ENCODE peak calls at places on chromosomes 4 and X, in ten cellular contexts. One of them, this sample, is unnamed.

GRCh38 chrX:332916-333610 is 14.5 kb upstream of the GTPBP6 start:
- DNase-seq in stimulated activated CD4-positive, alpha-beta T cell treated with anti-CD3 and anti-CD28 coated beads, Interleukin-12 subunit alpha, Interleukin-12 subunit beta, amount 100 ng/mL, for 24 hours: no peak
- DNase-seq in mesothelial cell of epicardium: no peak
- DNase-seq in hypothalamus: no peak
- DNase-seq in left cardiac atrium: peak
- DNase-seq in germinal center: no peak
- DNase-seq in nucleus accumbens: no peak
- DNase-seq in HS-5: no peak
- DNase-seq in Jurkat, Clone E6-1: no peak
- DNase-seq in RWPE1: no peak
- DNase-seq in this sample: no peak

GRCh38 chr4:139492429-139492828 is 38.5 kb downstream of the RAB33B start:
- DNase-seq in stimulated activated CD4-positive, alpha-beta T cell treated with anti-CD3 and anti-CD28 coated beads, Interleukin-12 subunit alpha, Interleukin-12 subunit beta, amount 100 ng/mL, for 24 hours: no peak
- DNase-seq in mesothelial cell of epicardium: no peak
- DNase-seq in hypothalamus: no peak
- DNase-seq in left cardiac atrium: no peak
- DNase-seq in germinal center: no peak
- DNase-seq in nucleus accumbens: no peak
- DNase-seq in HS-5: no peak
- DNase-seq in Jurkat, Clone E6-1: no peak
- DNase-seq in RWPE1: no peak
- DNase-seq in this sample: no peak

GRCh38 chrX:114344756-114345155 is 239.1 kb upstream of the HTR2C start:
- DNase-seq in stimulated activated CD4-positive, alpha-beta T cell treated with anti-CD3 and anti-CD28 coated beads, Interleukin-12 subunit alpha, Interleukin-12 subunit beta, amount 100 ng/mL, for 24 hours: no peak
- DNase-seq in mesothelial cell of epicardium: no peak
- DNase-seq in hypothalamus: no peak
- DNase-seq in left cardiac atrium: no peak
- DNase-seq in germinal center: peak
- DNase-seq in nucleus accumbens: no peak
- DNase-seq in HS-5: peak
- DNase-seq in Jurkat, Clone E6-1: peak
- DNase-seq in RWPE1: peak
- DNase-seq in this sample: no peak

GRCh38 chr4:90027565-90027964 is 99.6 kb upstream of the CCSER1 start:
- DNase-seq in stimulated activated CD4-positive, alpha-beta T cell treated with anti-CD3 and anti-CD28 coated beads, Interleukin-12 subunit alpha, Interleukin-12 subunit beta, amount 100 ng/mL, for 24 hours: no peak
- DNase-seq in mesothelial cell of epicardium: no peak
- DNase-seq in hypothalamus: no peak
- DNase-seq in left cardiac atrium: no peak
- DNase-seq in germinal center: peak
- DNase-seq in nucleus accumbens: no peak
- DNase-seq in HS-5: no peak
- DNase-seq in Jurkat, Clone E6-1: no peak
- DNase-seq in RWPE1: no peak
- DNase-seq in this sample: no peak

GRCh38 chrX:113929004-113929403 is 654.9 kb upstream of the HTR2C start:
- DNase-seq in stimulated activated CD4-positive, alpha-beta T cell treated with anti-CD3 and anti-CD28 coated beads, Interleukin-12 subunit alpha, Interleukin-12 subunit beta, amount 100 ng/mL, for 24 hours: no peak
- DNase-seq in mesothelial cell of epicardium: no peak
- DNase-seq in hypothalamus: no peak
- DNase-seq in left cardiac atrium: no peak
- DNase-seq in germinal center: no peak
- DNase-seq in nucleus accumbens: no peak
- DNase-seq in HS-5: peak
- DNase-seq in Jurkat, Clone E6-1: peak
- DNase-seq in RWPE1: peak
- DNase-seq in this sample: no peak

GRCh38 chr4:19177616-19178015 is 1074.1 kb upstream of the SLIT2 start:
- DNase-seq in stimulated activated CD4-positive, alpha-beta T cell treated with anti-CD3 and anti-CD28 coated beads, Interleukin-12 subunit alpha, Interleukin-12 subunit beta, amount 100 ng/mL, for 24 hours: no peak
- DNase-seq in mesothelial cell of epicardium: no peak
- DNase-seq in hypothalamus: no peak
- DNase-seq in left cardiac atrium: no peak
- DNase-seq in germinal center: no peak
- DNase-seq in nucleus accumbens: no peak
- DNase-seq in HS-5: peak
- DNase-seq in Jurkat, Clone E6-1: no peak
- DNase-seq in RWPE1: no peak
- DNase-seq in this sample: no peak

GRCh38 chr4:26861434-26862186 is 969 bp downstream of the STIM2 start:
- DNase-seq in stimulated activated CD4-positive, alpha-beta T cell treated with anti-CD3 and anti-CD28 coated beads, Interleukin-12 subunit alpha, Interleukin-12 subunit beta, amount 100 ng/mL, for 24 hours: peak
- DNase-seq in mesothelial cell of epicardium: peak
- DNase-seq in hypothalamus: peak
- DNase-seq in left cardiac atrium: peak
- DNase-seq in germinal center: peak
- DNase-seq in nucleus accumbens: peak
- DNase-seq in HS-5: no peak
- DNase-seq in Jurkat, Clone E6-1: peak
- DNase-seq in RWPE1: peak
- DNase-seq in this sample: no peak

GRCh38 chrX:44012484-44013096 is 39.4 kb upstream of the NDP start:
- DNase-seq in stimulated activated CD4-positive, alpha-beta T cell treated with anti-CD3 and anti-CD28 coated beads, Interleukin-12 subunit alpha, Interleukin-12 subunit beta, amount 100 ng/mL, for 24 hours: peak
- DNase-seq in mesothelial cell of epicardium: no peak
- DNase-seq in hypothalamus: no peak
- DNase-seq in left cardiac atrium: peak
- DNase-seq in germinal center: no peak
- DNase-seq in nucleus accumbens: no peak
- DNase-seq in HS-5: peak
- DNase-seq in Jurkat, Clone E6-1: peak
- DNase-seq in RWPE1: peak
- DNase-seq in this sample: no peak

GRCh38 chr4:138761638-138762205 is 253.9 kb upstream of the NOCT start:
- DNase-seq in stimulated activated CD4-positive, alpha-beta T cell treated with anti-CD3 and anti-CD28 coated beads, Interleukin-12 subunit alpha, Interleukin-12 subunit beta, amount 100 ng/mL, for 24 hours: no peak
- DNase-seq in mesothelial cell of epicardium: no peak
- DNase-seq in hypothalamus: no peak
- DNase-seq in left cardiac atrium: no peak
- DNase-seq in germinal center: no peak
- DNase-seq in nucleus accumbens: no peak
- DNase-seq in HS-5: peak
- DNase-seq in Jurkat, Clone E6-1: no peak
- DNase-seq in RWPE1: no peak
- DNase-seq in this sample: no peak

GRCh38 chrX:40931921-40932320 is 153.3 kb upstream of the USP9X start:
- DNase-seq in stimulated activated CD4-positive, alpha-beta T cell treated with anti-CD3 and anti-CD28 coated beads, Interleukin-12 subunit alpha, Interleukin-12 subunit beta, amount 100 ng/mL, for 24 hours: no peak
- DNase-seq in mesothelial cell of epicardium: no peak
- DNase-seq in hypothalamus: no peak
- DNase-seq in left cardiac atrium: no peak
- DNase-seq in germinal center: no peak
- DNase-seq in nucleus accumbens: no peak
- DNase-seq in HS-5: no peak
- DNase-seq in Jurkat, Clone E6-1: peak
- DNase-seq in RWPE1: no peak
- DNase-seq in this sample: no peak

GRCh38 chrX:136954930-136955329 is 74.4 kb upstream of the RBMX start:
- DNase-seq in stimulated activated CD4-positive, alpha-beta T cell treated with anti-CD3 and anti-CD28 coated beads, Interleukin-12 subunit alpha, Interleukin-12 subunit beta, amount 100 ng/mL, for 24 hours: no peak
- DNase-seq in mesothelial cell of epicardium: no peak
- DNase-seq in hypothalamus: no peak
- DNase-seq in left cardiac atrium: no peak
- DNase-seq in germinal center: no peak
- DNase-seq in nucleus accumbens: no peak
- DNase-seq in HS-5: no peak
- DNase-seq in Jurkat, Clone E6-1: peak
- DNase-seq in RWPE1: peak
- DNase-seq in this sample: no peak

GRCh38 chrX:72038016-72038415 is 93.7 kb downstream of the RTL5 start:
- DNase-seq in stimulated activated CD4-positive, alpha-beta T cell treated with anti-CD3 and anti-CD28 coated beads, Interleukin-12 subunit alpha, Interleukin-12 subunit beta, amount 100 ng/mL, for 24 hours: no peak
- DNase-seq in mesothelial cell of epicardium: no peak
- DNase-seq in hypothalamus: no peak
- DNase-seq in left cardiac atrium: no peak
- DNase-seq in germinal center: no peak
- DNase-seq in nucleus accumbens: no peak
- DNase-seq in HS-5: no peak
- DNase-seq in Jurkat, Clone E6-1: no peak
- DNase-seq in RWPE1: no peak
- DNase-seq in this sample: no peak

GRCh38 chr4:74793757-74794340 is 474 bp downstream of the BTC start:
- DNase-seq in stimulated activated CD4-positive, alpha-beta T cell treated with anti-CD3 and anti-CD28 coated beads, Interleukin-12 subunit alpha, Interleukin-12 subunit beta, amount 100 ng/mL, for 24 hours: peak
- DNase-seq in mesothelial cell of epicardium: peak
- DNase-seq in hypothalamus: no peak
- DNase-seq in left cardiac atrium: peak
- DNase-seq in germinal center: peak
- DNase-seq in nucleus accumbens: no peak
- DNase-seq in HS-5: no peak
- DNase-seq in Jurkat, Clone E6-1: no peak
- DNase-seq in RWPE1: peak
- DNase-seq in this sample: no peak

GRCh38 chr4:165518658-165519057 is 139.8 kb downstream of the CPE start:
- DNase-seq in stimulated activated CD4-positive, alpha-beta T cell treated with anti-CD3 and anti-CD28 coated beads, Interleukin-12 subunit alpha, Interleukin-12 subunit beta, amount 100 ng/mL, for 24 hours: no peak
- DNase-seq in mesothelial cell of epicardium: no peak
- DNase-seq in hypothalamus: no peak
- DNase-seq in left cardiac atrium: no peak
- DNase-seq in germinal center: no peak
- DNase-seq in nucleus accumbens: no peak
- DNase-seq in HS-5: no peak
- DNase-seq in Jurkat, Clone E6-1: no peak
- DNase-seq in RWPE1: no peak
- DNase-seq in this sample: no peak

GRCh38 chr4:109298279-109299010 is 4.0 kb downstream of the COL25A1 start:
- DNase-seq in stimulated activated CD4-positive, alpha-beta T cell treated with anti-CD3 and anti-CD28 coated beads, Interleukin-12 subunit alpha, Interleukin-12 subunit beta, amount 100 ng/mL, for 24 hours: no peak
- DNase-seq in mesothelial cell of epicardium: no peak
- DNase-seq in hypothalamus: no peak
- DNase-seq in left cardiac atrium: no peak
- DNase-seq in germinal center: no peak
- DNase-seq in nucleus accumbens: no peak
- DNase-seq in HS-5: no peak
- DNase-seq in Jurkat, Clone E6-1: no peak
- DNase-seq in RWPE1: peak
- DNase-seq in this sample: no peak

GRCh38 chr4:1856920-1857699 is 1.2 kb upstream of the LETM1 start:
- DNase-seq in stimulated activated CD4-positive, alpha-beta T cell treated with anti-CD3 and anti-CD28 coated beads, Interleukin-12 subunit alpha, Interleukin-12 subunit beta, amount 100 ng/mL, for 24 hours: no peak
- DNase-seq in mesothelial cell of epicardium: peak
- DNase-seq in hypothalamus: peak
- DNase-seq in left cardiac atrium: no peak
- DNase-seq in germinal center: no peak
- DNase-seq in nucleus accumbens: no peak
- DNase-seq in HS-5: no peak
- DNase-seq in Jurkat, Clone E6-1: no peak
- DNase-seq in RWPE1: peak
- DNase-seq in this sample: no peak

GRCh38 chr4:182560358-182560757 is 317.2 kb downstream of the TENM3 start:
- DNase-seq in stimulated activated CD4-positive, alpha-beta T cell treated with anti-CD3 and anti-CD28 coated beads, Interleukin-12 subunit alpha, Interleukin-12 subunit beta, amount 100 ng/mL, for 24 hours: no peak
- DNase-seq in mesothelial cell of epicardium: no peak
- DNase-seq in hypothalamus: no peak
- DNase-seq in left cardiac atrium: no peak
- DNase-seq in germinal center: no peak
- DNase-seq in nucleus accumbens: no peak
- DNase-seq in HS-5: no peak
- DNase-seq in Jurkat, Clone E6-1: no peak
- DNase-seq in RWPE1: no peak
- DNase-seq in this sample: no peak

GRCh38 chr4:13126976-13127910 is 356.9 kb downstream of the RAB28 start:
- DNase-seq in stimulated activated CD4-positive, alpha-beta T cell treated with anti-CD3 and anti-CD28 coated beads, Interleukin-12 subunit alpha, Interleukin-12 subunit beta, amount 100 ng/mL, for 24 hours: no peak
- DNase-seq in mesothelial cell of epicardium: no peak
- DNase-seq in hypothalamus: no peak
- DNase-seq in left cardiac atrium: no peak
- DNase-seq in germinal center: no peak
- DNase-seq in nucleus accumbens: no peak
- DNase-seq in HS-5: no peak
- DNase-seq in Jurkat, Clone E6-1: no peak
- DNase-seq in RWPE1: no peak
- DNase-seq in this sample: no peak

GRCh38 chrX:66049056-66049455 is 9.2 kb upstream of the VSIG4 start:
- DNase-seq in stimulated activated CD4-positive, alpha-beta T cell treated with anti-CD3 and anti-CD28 coated beads, Interleukin-12 subunit alpha, Interleukin-12 subunit beta, amount 100 ng/mL, for 24 hours: no peak
- DNase-seq in mesothelial cell of epicardium: no peak
- DNase-seq in hypothalamus: no peak
- DNase-seq in left cardiac atrium: no peak
- DNase-seq in germinal center: no peak
- DNase-seq in nucleus accumbens: no peak
- DNase-seq in HS-5: no peak
- DNase-seq in Jurkat, Clone E6-1: no peak
- DNase-seq in RWPE1: no peak
- DNase-seq in this sample: no peak

GRCh38 chrX:50769389-50770063 is 44.5 kb downstream of the SHROOM4 start:
- DNase-seq in stimulated activated CD4-positive, alpha-beta T cell treated with anti-CD3 and anti-CD28 coated beads, Interleukin-12 subunit alpha, Interleukin-12 subunit beta, amount 100 ng/mL, for 24 hours: no peak
- DNase-seq in mesothelial cell of epicardium: no peak
- DNase-seq in hypothalamus: no peak
- DNase-seq in left cardiac atrium: no peak
- DNase-seq in germinal center: no peak
- DNase-seq in nucleus accumbens: no peak
- DNase-seq in HS-5: no peak
- DNase-seq in Jurkat, Clone E6-1: no peak
- DNase-seq in RWPE1: no peak
- DNase-seq in this sample: no peak

GRCh38 chrX:128518508-128518907 is 466.3 kb upstream of the ACTRT1 start:
- DNase-seq in stimulated activated CD4-positive, alpha-beta T cell treated with anti-CD3 and anti-CD28 coated beads, Interleukin-12 subunit alpha, Interleukin-12 subunit beta, amount 100 ng/mL, for 24 hours: no peak
- DNase-seq in mesothelial cell of epicardium: no peak
- DNase-seq in hypothalamus: no peak
- DNase-seq in left cardiac atrium: no peak
- DNase-seq in germinal center: no peak
- DNase-seq in nucleus accumbens: no peak
- DNase-seq in HS-5: no peak
- DNase-seq in Jurkat, Clone E6-1: peak
- DNase-seq in RWPE1: peak
- DNase-seq in this sample: no peak

GRCh38 chrX:110036162-110037033 is 33.5 kb downstream of the TMEM164 start:
- DNase-seq in stimulated activated CD4-positive, alpha-beta T cell treated with anti-CD3 and anti-CD28 coated beads, Interleukin-12 subunit alpha, Interleukin-12 subunit beta, amount 100 ng/mL, for 24 hours: no peak
- DNase-seq in mesothelial cell of epicardium: no peak
- DNase-seq in hypothalamus: no peak
- DNase-seq in left cardiac atrium: no peak
- DNase-seq in germinal center: no peak
- DNase-seq in nucleus accumbens: no peak
- DNase-seq in HS-5: no peak
- DNase-seq in Jurkat, Clone E6-1: no peak
- DNase-seq in RWPE1: no peak
- DNase-seq in this sample: no peak

GRCh38 chr4:17968721-17969120 is 52.8 kb downstream of the LCORL start:
- DNase-seq in stimulated activated CD4-positive, alpha-beta T cell treated with anti-CD3 and anti-CD28 coated beads, Interleukin-12 subunit alpha, Interleukin-12 subunit beta, amount 100 ng/mL, for 24 hours: no peak
- DNase-seq in mesothelial cell of epicardium: no peak
- DNase-seq in hypothalamus: no peak
- DNase-seq in left cardiac atrium: no peak
- DNase-seq in germinal center: no peak
- DNase-seq in nucleus accumbens: no peak
- DNase-seq in HS-5: no peak
- DNase-seq in Jurkat, Clone E6-1: no peak
- DNase-seq in RWPE1: peak
- DNase-seq in this sample: no peak

GRCh38 chr4:1793496-1793840 is 375 bp downstream of the FGFR3 start:
- DNase-seq in stimulated activated CD4-positive, alpha-beta T cell treated with anti-CD3 and anti-CD28 coated beads, Interleukin-12 subunit alpha, Interleukin-12 subunit beta, amount 100 ng/mL, for 24 hours: peak
- DNase-seq in mesothelial cell of epicardium: no peak
- DNase-seq in hypothalamus: no peak
- DNase-seq in left cardiac atrium: peak
- DNase-seq in germinal center: no peak
- DNase-seq in nucleus accumbens: no peak
- DNase-seq in HS-5: no peak
- DNase-seq in Jurkat, Clone E6-1: no peak
- DNase-seq in RWPE1: peak
- DNase-seq in this sample: no peak

GRCh38 chr4:182065255-182065654 is 177.9 kb upstream of the TENM3 start:
- DNase-seq in stimulated activated CD4-positive, alpha-beta T cell treated with anti-CD3 and anti-CD28 coated beads, Interleukin-12 subunit alpha, Interleukin-12 subunit beta, amount 100 ng/mL, for 24 hours: no peak
- DNase-seq in mesothelial cell of epicardium: no peak
- DNase-seq in hypothalamus: no peak
- DNase-seq in left cardiac atrium: no peak
- DNase-seq in germinal center: no peak
- DNase-seq in nucleus accumbens: no peak
- DNase-seq in HS-5: no peak
- DNase-seq in Jurkat, Clone E6-1: no peak
- DNase-seq in RWPE1: no peak
- DNase-seq in this sample: no peak